ENCODE peak calls at places on chromosomes 4 and X, in six cellular contexts. One of them, this sample, is unnamed.

GRCh38 chr4:176654565-176655216 is 138.0 kb downstream of the VEGFC start:
- DNase-seq in GM12865: no peak
- DNase-seq in astrocyte of the spinal cord: no peak
- DNase-seq in ovary: no peak
- DNase-seq in HCT116: no peak
- DNase-seq in tibial artery: no peak
- DNase-seq in this sample: no peak

GRCh38 chr4:52606766-52607165 is 52.3 kb downstream of the USP46 start:
- DNase-seq in ovary: no peak
- DNase-seq in HCT116: no peak
- DNase-seq in astrocyte of the spinal cord: peak; percentile 16
- DNase-seq in GM12865: no peak
- DNase-seq in tibial artery: no peak
- DNase-seq in this sample: no peak

GRCh38 chr4:123673971-123674370 is 277.4 kb downstream of the SPRY1 start:
- DNase-seq in tibial artery: no peak
- DNase-seq in GM12865: no peak
- DNase-seq in HCT116: no peak
- DNase-seq in ovary: no peak
- DNase-seq in astrocyte of the spinal cord: peak; percentile 25
- DNase-seq in this sample: no peak

GRCh38 chr4:150078996-150079581 is 844 bp downstream of the DCLK2 start:
- DNase-seq in astrocyte of the spinal cord: peak; percentile 43
- DNase-seq in GM12865: peak; percentile 46
- DNase-seq in HCT116: no peak
- DNase-seq in ovary: peak; percentile 27
- DNase-seq in tibial artery: peak; percentile 75
- DNase-seq in this sample: no peak

GRCh38 chr4:99573735-99574368 is 772 bp upstream of the MTTP start:
- DNase-seq in astrocyte of the spinal cord: no peak
- DNase-seq in HCT116: no peak
- DNase-seq in GM12865: no peak
- DNase-seq in tibial artery: no peak
- DNase-seq in ovary: no peak
- DNase-seq in this sample: no peak

GRCh38 chr4:95114521-95114920 is 356.8 kb downstream of the BMPR1B start:
- DNase-seq in tibial artery: no peak
- DNase-seq in astrocyte of the spinal cord: peak; percentile 15
- DNase-seq in GM12865: no peak
- DNase-seq in HCT116: no peak
- DNase-seq in ovary: no peak
- DNase-seq in this sample: no peak

GRCh38 chr4:173448919-173449641 is 50.2 kb upstream of the SCRG1 start:
- DNase-seq in tibial artery: no peak
- DNase-seq in HCT116: no peak
- DNase-seq in GM12865: peak; percentile 34
- DNase-seq in ovary: no peak
- DNase-seq in astrocyte of the spinal cord: no peak
- DNase-seq in this sample: no peak

GRCh38 chr4:47187608-47188007 is 156.2 kb downstream of the GABRB1 start:
- DNase-seq in astrocyte of the spinal cord: no peak
- DNase-seq in GM12865: no peak
- DNase-seq in ovary: no peak
- DNase-seq in HCT116: no peak
- DNase-seq in tibial artery: no peak
- DNase-seq in this sample: no peak

GRCh38 chrX:15843960-15844359 is 10.7 kb downstream of the AP1S2 start:
- DNase-seq in astrocyte of the spinal cord: no peak
- DNase-seq in HCT116: no peak
- DNase-seq in GM12865: no peak
- DNase-seq in tibial artery: no peak
- DNase-seq in ovary: no peak
- DNase-seq in this sample: no peak

GRCh38 chrX:15834827-15835595 is 19.6 kb downstream of the AP1S2 start:
- DNase-seq in GM12865: no peak
- DNase-seq in ovary: no peak
- DNase-seq in astrocyte of the spinal cord: peak; percentile 27
- DNase-seq in HCT116: no peak
- DNase-seq in tibial artery: no peak
- DNase-seq in this sample: no peak

GRCh38 chrX:15834051-15834450 is 20.6 kb downstream of the AP1S2 start:
- DNase-seq in astrocyte of the spinal cord: no peak
- DNase-seq in HCT116: no peak
- DNase-seq in GM12865: no peak
- DNase-seq in tibial artery: no peak
- DNase-seq in ovary: no peak
- DNase-seq in this sample: no peak

DNA sequence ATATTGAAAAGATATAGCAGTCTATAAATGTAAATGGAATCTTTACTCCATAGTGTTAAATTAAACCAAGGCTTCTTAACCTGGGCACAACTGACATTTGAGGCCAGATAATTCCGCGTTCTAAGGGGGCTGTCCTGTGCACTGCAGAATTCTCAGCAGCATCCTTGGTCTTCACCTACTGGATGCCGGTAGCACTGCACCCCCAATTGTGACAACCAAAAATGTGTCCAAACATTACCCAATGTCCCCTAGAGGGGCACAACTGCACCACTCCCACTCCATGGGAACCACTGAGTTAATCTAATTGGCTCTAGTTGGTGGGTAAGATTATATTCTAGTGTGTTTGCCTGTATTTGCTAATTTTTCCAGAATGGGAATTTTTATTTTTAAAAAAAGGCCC is 16.6 kb downstream of the AP1S2 start:
- DNase-seq in ovary: no peak
- DNase-seq in astrocyte of the spinal cord: no peak
- DNase-seq in tibial artery: no peak
- DNase-seq in HCT116: no peak
- DNase-seq in GM12865: peak; percentile 11
- DNase-seq in this sample: no peak
- TF ChIP-seq CTCF in ovary: no peak
- TF ChIP-seq CTCF in astrocyte of the spinal cord: peak; percentile 37
- TF ChIP-seq CTCF in tibial artery: no peak
- TF ChIP-seq CTCF in HCT116: no peak
- TF ChIP-seq CTCF in GM12865: peak; percentile 25
- TF ChIP-seq CTCF in this sample: no peak

GRCh38 chrX:2576793-2577192 is 76.0 kb upstream of the DHRSX start:
- DNase-seq in GM12865: no peak
- DNase-seq in astrocyte of the spinal cord: no peak
- DNase-seq in tibial artery: no peak
- DNase-seq in HCT116: peak; percentile 49
- DNase-seq in ovary: no peak
- DNase-seq in this sample: no peak

GRCh38 chrX:2578864-2579263 is 78.1 kb upstream of the DHRSX start:
- DNase-seq in tibial artery: no peak
- DNase-seq in astrocyte of the spinal cord: no peak
- DNase-seq in HCT116: no peak
- DNase-seq in ovary: no peak
- DNase-seq in GM12865: peak; percentile 3
- DNase-seq in this sample: no peak

GRCh38 chrX:2574271-2574670 is 73.5 kb upstream of the DHRSX start:
- DNase-seq in astrocyte of the spinal cord: no peak
- DNase-seq in tibial artery: no peak
- DNase-seq in HCT116: no peak
- DNase-seq in GM12865: no peak
- DNase-seq in ovary: no peak
- DNase-seq in this sample: no peak

GRCh38 chrX:2581296-2581695 is 80.5 kb upstream of the DHRSX start:
- DNase-seq in ovary: no peak
- DNase-seq in astrocyte of the spinal cord: no peak
- DNase-seq in tibial artery: peak; percentile 6
- DNase-seq in HCT116: no peak
- DNase-seq in GM12865: no peak
- DNase-seq in this sample: no peak

DNA sequence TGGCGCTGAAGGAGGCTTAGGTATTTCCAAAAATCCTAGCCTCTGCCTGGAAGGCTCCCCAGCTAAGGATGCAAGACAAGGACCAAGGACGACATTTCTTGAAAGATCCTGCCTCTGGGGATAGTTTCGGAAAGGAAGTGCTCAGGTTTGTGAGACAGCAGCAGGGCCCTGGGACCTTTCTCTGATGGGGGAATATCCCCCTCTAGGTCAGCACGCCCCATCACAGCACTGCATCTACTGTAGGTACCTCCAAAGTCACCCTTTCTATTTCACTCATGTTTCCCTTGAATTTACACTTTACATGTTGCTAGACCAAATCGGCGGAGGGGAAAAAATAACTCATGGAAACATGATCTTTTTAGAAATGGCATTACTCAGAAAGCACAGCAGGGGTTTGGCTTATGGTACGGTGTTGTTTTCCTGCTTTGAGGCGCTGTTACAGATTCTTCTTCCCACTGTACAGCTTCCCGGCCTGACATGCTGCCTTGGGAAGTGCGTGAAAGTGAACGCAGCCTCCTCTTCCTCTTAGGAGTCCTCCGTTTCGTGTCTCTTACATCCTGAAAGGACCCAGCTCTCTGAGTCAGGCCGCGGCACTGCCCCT is 77.2 kb upstream of the DHRSX start:
- DNase-seq in tibial artery: no peak
- DNase-seq in GM12865: no peak
- DNase-seq in ovary: no peak
- DNase-seq in HCT116: no peak
- DNase-seq in astrocyte of the spinal cord: peak; percentile 83
- DNase-seq in this sample: no peak
- H3K4me3 ChIP-seq in tibial artery: no peak overlapping the region
- H3K4me3 ChIP-seq in GM12865: no peak overlapping the region
- H3K4me3 ChIP-seq in ovary: no peak overlapping the region
- H3K4me3 ChIP-seq in HCT116: no peak overlapping the region
- H3K4me3 ChIP-seq in astrocyte of the spinal cord: no peak overlapping the region
- H3K4me3 ChIP-seq in this sample: no peak overlapping the region

GRCh38 chrX:115549008-115549407 is 12.0 kb upstream of the PLS3 start:
- DNase-seq in ovary: no peak
- DNase-seq in HCT116: no peak
- DNase-seq in astrocyte of the spinal cord: no peak
- DNase-seq in GM12865: no peak
- DNase-seq in tibial artery: no peak
- DNase-seq in this sample: no peak

GRCh38 chrX:115553171-115553570 is 7.8 kb upstream of the PLS3 start:
- DNase-seq in HCT116: no peak
- DNase-seq in tibial artery: no peak
- DNase-seq in GM12865: no peak
- DNase-seq in ovary: no peak
- DNase-seq in astrocyte of the spinal cord: no peak
- DNase-seq in this sample: no peak

DNA sequence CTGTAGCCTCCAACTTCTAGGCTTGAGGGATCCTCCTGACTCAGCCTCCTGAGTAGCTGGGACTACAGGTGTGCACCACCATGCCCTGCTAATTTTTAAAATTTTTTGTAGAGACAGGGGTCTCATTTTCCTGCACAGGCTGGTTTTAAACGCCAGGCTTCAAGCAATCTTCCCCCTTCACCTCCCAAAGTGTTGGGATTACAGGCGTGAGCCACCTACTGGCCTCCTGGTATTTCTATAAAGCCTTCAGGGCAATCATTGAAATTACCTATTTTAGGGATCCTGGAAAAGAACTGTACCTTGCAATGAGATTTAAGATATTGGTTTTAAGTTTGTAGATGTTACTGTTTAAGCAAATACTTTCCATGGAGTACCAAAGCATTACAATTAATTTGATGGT is 13.5 kb upstream of the PLS3 start:
- DNase-seq in GM12865: no peak
- DNase-seq in tibial artery: no peak
- DNase-seq in HCT116: no peak
- DNase-seq in astrocyte of the spinal cord: no peak
- DNase-seq in ovary: no peak
- DNase-seq in this sample: no peak
- TF ChIP-seq CTCF in GM12865: no peak
- TF ChIP-seq CTCF in tibial artery: no peak
- TF ChIP-seq CTCF in HCT116: no peak
- TF ChIP-seq CTCF in astrocyte of the spinal cord: peak; percentile 22
- TF ChIP-seq CTCF in ovary: no peak
- TF ChIP-seq CTCF in this sample: peak; percentile 1

DNA sequence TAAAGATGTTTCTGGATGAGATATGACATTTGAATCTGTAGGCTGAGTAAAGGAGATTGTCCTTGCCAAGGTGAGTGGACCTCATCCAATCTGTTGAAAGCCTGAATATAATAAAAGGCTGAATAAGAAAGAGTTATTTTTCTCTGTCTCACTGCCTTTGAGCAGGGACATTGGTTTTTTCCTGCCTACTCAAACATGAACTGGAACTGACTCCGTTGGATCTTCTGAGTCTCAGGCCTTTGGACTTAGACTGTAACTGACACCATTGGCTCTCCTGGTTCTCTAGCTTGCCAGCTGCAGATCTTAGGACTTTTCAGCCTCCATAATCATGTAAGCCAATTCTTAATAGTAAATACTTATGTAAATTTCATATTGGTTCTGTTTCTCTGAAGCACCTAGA is 43.5 kb downstream of the PPEF2 start:
- DNase-seq in tibial artery: no peak
- DNase-seq in ovary: no peak
- DNase-seq in astrocyte of the spinal cord: no peak
- DNase-seq in HCT116: no peak
- DNase-seq in GM12865: no peak
- DNase-seq in this sample: no peak
- H3K4me3 ChIP-seq in tibial artery: no peak overlapping the region
- H3K4me3 ChIP-seq in ovary: no peak overlapping the region
- H3K4me3 ChIP-seq in astrocyte of the spinal cord: no peak overlapping the region
- H3K4me3 ChIP-seq in HCT116: no peak overlapping the region
- H3K4me3 ChIP-seq in GM12865: no peak overlapping the region
- H3K4me3 ChIP-seq in this sample: no peak overlapping the region